ENCODE peak calls at places on chromosomes 2 and 18, in nine cellular contexts. S is GM23338; P is A549; R is glutamatergic neuron; Z is endothelial cell; C is activated T-helper 1 cell treated with anti-CD3 and anti-CD28 coated beads, Interleukin-12 subunit alpha, Interleukin-12 subunit beta, Interleukin-2, Interleukin-4 antibody, amounts not matched to agents 30 ng/mL and 10 ng/mL and 1 ng/mL, durations not matched to agents 14 hours and 24 hours and 36 hours; A is G401; U is thoracic aorta; I is HTR-8/SVneo. G is an unnamed sample.

GRCh38 chr2:27628767-27629709 is at the start of the genes CCDC121 and GPN1:
- DNase-seq in S (peak), P (peak), R (peak), Z (peak), C (peak), A (peak), U (peak), I (peak), G (peak)

GRCh38 chr2:75556679-75557366 is 3.9 kb downstream of the EVA1A start:
- DNase-seq in S (no peak), P (no peak), R (no peak), Z (no peak), C (no peak), A (no peak), U (no peak), I (no peak), G (no peak)

GRCh38 chr18:63553117-63553516 is 10.9 kb downstream of the SERPINB12 start:
- DNase-seq in S (no peak), P (peak), R (no peak), Z (no peak), C (no peak), A (no peak), U (no peak), I (peak), G (no peak)

GRCh38 chr2:73156539-73157124 is 43.9 kb upstream of the RAB11FIP5 start:
- DNase-seq in S (peak), P (peak), R (peak), Z (peak), C (peak), A (peak), U (no peak), I (peak), G (no peak)

GRCh38 chr2:232365621-232366321 is 12.8 kb upstream of the ALPP start:
- DNase-seq in S (peak), P (peak), R (peak), Z (peak), C (no peak), A (no peak), U (no peak), I (peak), G (no peak)

GRCh38 chr2:106575955-106576354 is 88.8 kb downstream of the CD8B2 start:
- DNase-seq in S (peak), P (no peak), R (peak), Z (no peak), C (no peak), A (peak), U (no peak), I (peak), G (no peak)

GRCh38 chr2:111896576-111896975 is 1.8 kb upstream of the MERTK start:
- DNase-seq in S (no peak), P (no peak), R (no peak), Z (no peak), C (no peak), A (no peak), U (no peak), I (no peak), G (no peak)

GRCh38 chr2:98731709-98732349 is 897 bp upstream of the MGAT4A start:
- DNase-seq in S (peak), P (no peak), R (no peak), Z (no peak), C (no peak), A (peak), U (no peak), I (no peak), G (no peak)

GRCh38 chr2:218582085-218582484 is 13.4 kb downstream of the CNOT9 start:
- DNase-seq in S (no peak), P (peak), R (no peak), Z (no peak), C (no peak), A (no peak), U (no peak), I (peak), G (no peak)

GRCh38 chr2:1787799-1788477 is 43.6 kb upstream of the PXDN start:
- DNase-seq in S (no peak), P (no peak), R (no peak), Z (no peak), C (no peak), A (no peak), U (no peak), I (no peak), G (no peak)

GRCh38 chr2:240227538-240228428 is 87.3 kb upstream of the OTOS start:
- DNase-seq in S (no peak), P (no peak), R (no peak), Z (peak), C (no peak), A (no peak), U (no peak), I (no peak), G (no peak)

GRCh38 chr2:217222511-217222910 is 362.6 kb upstream of the TNP1 start:
- DNase-seq in S (no peak), P (no peak), R (no peak), Z (no peak), C (peak), A (no peak), U (no peak), I (no peak), G (no peak)

GRCh38 chr2:10901565-10901964 is 10.2 kb upstream of the KCNF1 start:
- DNase-seq in S (no peak), P (no peak), R (peak), Z (no peak), C (no peak), A (no peak), U (no peak), I (no peak), G (no peak)

GRCh38 chr2:48738806-48739205 is 16.7 kb downstream of the LHCGR start:
- DNase-seq in S (no peak), P (peak), R (no peak), Z (no peak), C (no peak), A (no peak), U (no peak), I (no peak), G (no peak)

GRCh38 chr2:198117397-198118041 is 313.1 kb downstream of the PLCL1 start:
- DNase-seq in S (no peak), P (no peak), R (no peak), Z (no peak), C (no peak), A (no peak), U (no peak), I (no peak), G (no peak)

GRCh38 chr2:103788875-103789715 is 1027.3 kb downstream of the TMEM182 start:
- DNase-seq in S (peak), P (peak), R (no peak), Z (peak), C (no peak), A (peak), U (no peak), I (no peak), G (no peak)

GRCh38 chr2:138500592-138501426 is 761 bp upstream of the SPOPL start:
- DNase-seq in S (no peak), P (no peak), R (peak), Z (peak), C (no peak), A (no peak), U (no peak), I (no peak), G (no peak)

GRCh38 chr2:237431372-237431771 is 17.4 kb upstream of the COL6A3 start:
- DNase-seq in S (no peak), P (no peak), R (no peak), Z (no peak), C (no peak), A (no peak), U (no peak), I (no peak), G (no peak)